ENCODE peak calls at places on chromosomes 11 and 22, in four cellular contexts. C, Z, P and R are unnamed samples.
A peak's percentile ranks its signal among the peaks of the same experiment; 100 is the strongest.

GRCh38 chr22:36155702-36156101 is 4.9 kb downstream of the APOL3 start:
- DNase-seq in P (no peak), Z (peak; percentile 35), C (no peak), R (no peak)

GRCh38 chr22:49208768-49209252 is 618.9 kb downstream of the BRD1 start:
- DNase-seq in Z (no peak), C (no peak), P (no peak), R (peak; percentile 17)

GRCh38 chr22:45201678-45202332 is 38.1 kb downstream of the NUP50 start:
- DNase-seq in P (no peak), Z (no peak), C (no peak), R (no peak)

GRCh38 chr11:31958086-31958735 is 132.7 kb upstream of the RCN1 start:
- DNase-seq in C (peak; percentile 47), Z (peak; percentile 15), P (peak; percentile 9), R (peak; percentile 70)

GRCh38 chr11:48014917-48015316 is 34.6 kb downstream of the PTPRJ start:
- DNase-seq in C (no peak), Z (no peak), P (no peak), R (no peak)

GRCh38 chr11:118785362-118785761 is 5.6 kb downstream of the DDX6 start:
- DNase-seq in C (no peak), P (no peak), Z (no peak), R (no peak)

GRCh38 chr22:21917206-21917958 is 35.3 kb downstream of the PPM1F start:
- DNase-seq in C (no peak), Z (peak; percentile 16), P (no peak), R (peak; percentile 48)

GRCh38 chr11:61830318-61831105 is 2.4 kb downstream of the FADS2 start:
- DNase-seq in C (no peak), Z (no peak), P (no peak), R (no peak)

GRCh38 chr22:24803064-24803542 is 2.9 kb upstream of the SGSM1 start:
- DNase-seq in P (no peak), Z (peak; percentile 46), C (peak; percentile 73), R (peak; percentile 65)

GRCh38 chr11:127274328-127274676 is 273.7 kb upstream of the KIRREL3 start:
- DNase-seq in Z (no peak), P (no peak), C (no peak), R (no peak)

GRCh38 chr11:116217006-116217405 is 555.8 kb downstream of the BUD13 start:
- DNase-seq in C (no peak), P (no peak), Z (peak; percentile 34), R (peak; percentile 20)

GRCh38 chr11:22193348-22194051 is 615 bp downstream of the ANO5 start:
- DNase-seq in C (peak; percentile 5), P (no peak), Z (no peak), R (peak; percentile 8)

GRCh38 chr11:79021601-79022000 is 419.2 kb downstream of the TENM4 start:
- DNase-seq in P (no peak), C (no peak), Z (no peak), R (no peak)

GRCh38 chr11:29937526-29937925 is 79.3 kb downstream of the KCNA4 start:
- DNase-seq in C (no peak), Z (no peak), P (no peak), R (no peak)

GRCh38 chr11:57597461-57597892 is at the start of gene SERPING1:
- DNase-seq in C (no peak), Z (no peak), P (no peak), R (no peak)

GRCh38 chr11:113440816-113441215 is 34.4 kb downstream of the DRD2 start:
- DNase-seq in C (no peak), P (no peak), Z (no peak), R (no peak)

GRCh38 chr11:61912530-61912898 is 4.9 kb downstream of the RAB3IL1 start:
- DNase-seq in Z (no peak), C (no peak), P (no peak), R (no peak)

GRCh38 chr11:130629039-130629438 is 180.6 kb downstream of the ADAMTS15 start:
- DNase-seq in C (no peak), Z (no peak), P (no peak), R (no peak)

GRCh38 chr11:124793466-124794278 is 6.5 kb downstream of the MSANTD2 start:
- DNase-seq in C (no peak), Z (peak; percentile 51), P (no peak), R (peak; percentile 32)

GRCh38 chr11:34354782-34355181 is 3.0 kb downstream of the ABTB2 start:
- DNase-seq in P (no peak), Z (no peak), C (no peak), R (no peak)

GRCh38 chr11:3225826-3226750 is 6.1 kb downstream of the MRGPRE start:
- DNase-seq in Z (no peak), P (no peak), C (no peak), R (no peak)

GRCh38 chr11:16928052-16928451 is 86.2 kb downstream of the PLEKHA7 start:
- DNase-seq in P (no peak), Z (no peak), C (no peak), R (no peak)

GRCh38 chr11:36447947-36448346 is 62.1 kb downstream of the TRAF6 start:
- DNase-seq in C (no peak), P (no peak), Z (no peak), R (no peak)

GRCh38 chr11:815675-816432 is 2.9 kb upstream of the PNPLA2 start:
- DNase-seq in C (no peak), Z (no peak), P (no peak), R (no peak)

GRCh38 chr11:818396-819128 is at the start of gene PNPLA2:
- DNase-seq in C (no peak), Z (peak; percentile 74), P (no peak), R (no peak)

GRCh38 chr11:819129-819931 is 616 bp downstream of the PNPLA2 start:
- DNase-seq in Z (peak; percentile 77), C (no peak), P (no peak), R (peak; percentile 94)

GRCh38 chr11:813440-814096 is 3.8 kb downstream of the RPLP2 start:
- DNase-seq in Z (no peak), C (no peak), P (no peak), R (peak; percentile 56)

GRCh38 chr11:816433-816779 is 2.3 kb upstream of the PNPLA2 start:
- DNase-seq in Z (no peak), P (no peak), C (no peak), R (peak; percentile 56)
- TF ChIP-seq CREB1 in Z (no peak), P (no peak), C (no peak), R (no peak)

GRCh38 chr11:77236901-77237300 is 64.6 kb downstream of the GDPD4 start:
- DNase-seq in P (no peak), Z (no peak), C (no peak), R (no peak)

GRCh38 chr11:77230878-77231605 is 70.4 kb downstream of the GDPD4 start:
- DNase-seq in P (no peak), Z (no peak), C (no peak), R (no peak)

GRCh38 chr11:77231800-77232199 is 69.7 kb downstream of the GDPD4 start:
- DNase-seq in Z (no peak), P (no peak), C (no peak), R (no peak)

GRCh38 chr11:77233011-77233410 is 68.5 kb downstream of the GDPD4 start:
- DNase-seq in Z (no peak), C (no peak), P (no peak), R (no peak)

DNA sequence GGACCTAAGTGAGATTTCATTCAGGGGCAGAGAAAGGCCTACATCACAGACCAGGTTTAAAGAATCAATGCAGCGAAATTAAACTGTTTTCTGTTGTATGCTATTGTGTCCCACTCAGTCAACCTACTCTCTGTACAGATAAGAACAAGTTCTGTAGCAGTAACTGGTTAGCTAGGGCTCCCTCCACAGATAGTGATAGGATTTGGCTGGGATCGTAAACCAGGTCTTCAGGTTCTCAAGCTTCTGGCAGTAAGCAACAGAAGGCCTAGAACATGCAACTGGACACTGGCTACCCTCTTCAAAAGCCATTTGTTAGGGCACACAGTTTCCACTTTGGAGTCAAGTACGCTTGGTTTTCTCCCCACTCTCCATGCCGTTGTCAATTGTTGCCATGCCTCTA is 69.2 kb downstream of the GDPD4 start:
- DNase-seq in C (no peak), P (no peak), Z (no peak), R (no peak)
- TF ChIP-seq HDAC6 in C (no peak), P (no peak), Z (no peak), R (no peak)

GRCh38 chr11:83583953-83584352 is 297.8 kb upstream of the CCDC90B start:
- DNase-seq in Z (no peak), C (no peak), P (peak; percentile 56), R (no peak)
- TF ChIP-seq CREB1 in Z (no peak), C (no peak), P (no peak), R (no peak)

GRCh38 chr11:46117842-46118241 is 3.4 kb downstream of the PHF21A start:
- DNase-seq in P (no peak), Z (no peak), C (no peak), R (no peak)
- TF ChIP-seq HDAC6 in P (no peak), Z (no peak), C (no peak), R (no peak)

GRCh38 chr11:12603362-12604088 is 70.7 kb upstream of the TEAD1 start:
- DNase-seq in P (no peak), C (no peak), Z (no peak), R (peak; percentile 43)

GRCh38 chr11:12602421-12602820 is 71.8 kb upstream of the TEAD1 start:
- DNase-seq in Z (no peak), C (no peak), P (no peak), R (no peak)

GRCh38 chr11:12599408-12600143 is 74.6 kb upstream of the TEAD1 start:
- DNase-seq in C (peak; percentile 57), Z (peak; percentile 91), P (peak; percentile 2), R (peak; percentile 68)

GRCh38 chr11:12600829-12601228 is 73.4 kb upstream of the TEAD1 start:
- DNase-seq in C (no peak), P (no peak), Z (peak; percentile 22), R (no peak)

GRCh38 chr11:12598330-12599256 is 75.6 kb upstream of the TEAD1 start:
- DNase-seq in P (no peak), C (no peak), Z (no peak), R (peak; percentile 18)
- TF ChIP-seq CREB1 in P (no peak), C (no peak), Z (no peak), R (no peak)

DNA sequence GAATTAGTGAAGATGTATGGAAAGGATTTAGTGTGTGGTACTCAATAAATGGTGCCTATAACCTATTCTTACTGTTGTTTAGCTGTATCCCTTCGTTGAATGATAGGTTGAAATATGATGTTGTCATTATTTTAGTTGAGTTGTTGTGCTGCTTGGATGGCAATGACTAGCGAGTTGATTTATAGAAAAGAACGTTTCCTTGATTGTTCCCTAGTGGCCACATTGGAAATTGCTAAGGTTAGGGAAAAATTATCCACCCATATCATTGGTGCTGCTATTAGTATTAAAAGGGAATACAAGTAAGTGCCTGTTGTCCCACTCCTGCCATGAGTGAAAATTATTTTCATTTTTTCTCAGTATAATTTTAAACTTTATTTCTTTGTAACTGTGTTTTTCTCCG is 14.5 kb downstream of the EMSY start:
- DNase-seq in C (no peak), Z (no peak), P (no peak), R (peak; percentile 20)
- TF ChIP-seq HDAC6 in C (no peak), Z (no peak), P (no peak), R (no peak)

DNA sequence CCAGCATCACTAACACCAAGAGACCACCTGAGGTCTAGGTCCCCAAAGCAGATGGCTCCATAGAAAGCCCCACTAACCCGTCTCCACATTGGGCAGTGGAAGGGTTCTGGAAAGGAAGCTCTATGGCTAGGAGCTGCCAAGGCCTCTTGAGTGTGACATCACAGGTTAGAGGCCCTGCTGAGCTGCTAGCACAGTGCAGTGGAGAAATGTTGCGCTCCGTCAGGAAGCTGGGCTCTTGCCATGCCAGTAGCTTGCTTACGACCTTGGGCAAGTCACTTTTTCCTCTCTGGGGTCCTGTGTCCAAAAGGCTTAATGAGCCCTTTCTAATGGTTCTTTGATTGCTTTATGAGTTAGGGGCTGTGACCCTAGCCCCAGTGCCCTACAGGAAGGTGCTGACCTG is 10.6 kb downstream of the PIK3IP1 start:
- DNase-seq in Z (no peak), C (no peak), P (no peak), R (no peak)
- TF ChIP-seq CREB1 in Z (no peak), C (no peak), P (no peak), R (no peak)